ENCODE peak calls at places on chromosomes 1 and 21, in seven cellular contexts. C is K562, L is SK-N-SH, E is HCT116, M is H1, V is GM12878, T is HepG2. Y is an unnamed sample.

GRCh38 chr1:15916417-15916816 is 59.5 kb downstream of the ZBTB17 start:
- DNase-seq in E (no peak), C (no peak), M (no peak), L (no peak), T (no peak), V (no peak), Y (no peak)

GRCh38 chr1:61101461-61102440 is 19.4 kb downstream of the NFIA start:
- DNase-seq in M (no peak), T (no peak), E (no peak), L (no peak), V (no peak), C (no peak), Y (no peak)

GRCh38 chr1:39995973-39996393 is 41.0 kb downstream of the MFSD2A start:
- DNase-seq in E (no peak), C (no peak), T (no peak), M (no peak), L (no peak), V (peak), Y (no peak)

GRCh38 chr21:42777064-42777756 is 102.1 kb downstream of the WDR4 start:
- DNase-seq in L (no peak), C (no peak), T (no peak), V (peak), E (no peak), M (no peak), Y (no peak)

GRCh38 chr1:195744256-195744655 is 864.0 kb downstream of the KCNT2 start:
- DNase-seq in C (no peak), T (no peak), M (no peak), E (no peak), L (no peak), V (no peak), Y (no peak)

GRCh38 chr1:172252296-172252695 is 168.2 kb upstream of the C1orf105 start:
- DNase-seq in T (no peak), M (no peak), V (no peak), L (no peak), E (no peak), C (no peak), Y (no peak)

GRCh38 chr1:204725821-204726448 is 40.4 kb upstream of the LRRN2 start:
- DNase-seq in M (no peak), C (no peak), V (no peak), E (peak), L (no peak), T (peak), Y (no peak)

GRCh38 chr1:175808573-175808972 is 65.2 kb upstream of the TNR start:
- DNase-seq in M (no peak), L (no peak), E (no peak), V (no peak), C (no peak), T (no peak), Y (peak)

GRCh38 chr1:54474500-54475235 is 68.5 kb upstream of the SSBP3 start:
- DNase-seq in E (no peak), T (no peak), L (peak), C (peak), M (no peak), V (no peak), Y (no peak)

GRCh38 chr21:42833439-42833815 is 45.9 kb downstream of the WDR4 start:
- DNase-seq in T (peak), M (no peak), V (peak), E (peak), L (peak), C (peak), Y (peak)

GRCh38 chr1:183096889-183097288 is 73.7 kb downstream of the LAMC1 start:
- DNase-seq in T (no peak), M (no peak), E (no peak), V (no peak), C (no peak), L (no peak), Y (no peak)

GRCh38 chr1:229015791-229016190 is 255.1 kb upstream of the RAB4A start:
- DNase-seq in C (no peak), L (no peak), M (no peak), V (no peak), E (no peak), T (peak), Y (no peak)

GRCh38 chr1:111878649-111879048 is 110.8 kb downstream of the KCND3 start:
- DNase-seq in M (no peak), T (peak), V (peak), C (no peak), E (no peak), L (no peak), Y (no peak)

GRCh38 chr1:24558902-24559791 is 3.3 kb downstream of the NCMAP start:
- DNase-seq in M (no peak), T (peak), C (no peak), V (no peak), E (peak), L (peak), Y (peak)

GRCh38 chr1:113197662-113198330 is 124.8 kb downstream of the LRIG2 start:
- DNase-seq in T (no peak), L (no peak), M (no peak), C (no peak), E (no peak), V (no peak), Y (no peak)

GRCh38 chr1:110130113-110130591 is 17.9 kb downstream of the UBL4B start:
- DNase-seq in T (peak), L (no peak), E (no peak), V (no peak), C (peak), M (no peak), Y (no peak)

GRCh38 chr1:231971397-231972233 is 345.0 kb downstream of the DISC1 start:
- DNase-seq in T (no peak), V (no peak), M (no peak), E (no peak), L (peak), C (no peak), Y (no peak)

GRCh38 chr1:145962157-145963102 is 1.9 kb downstream of the ANKRD34A start:
- DNase-seq in M (no peak), T (no peak), C (peak), V (no peak), L (peak), E (no peak), Y (peak)

GRCh38 chr21:34129039-34129891 is 55.9 kb downstream of the MRPS6 start:
- DNase-seq in V (no peak), E (no peak), L (peak), C (peak), T (no peak), M (peak), Y (peak)

GRCh38 chr1:212608956-212609700 is 567 bp downstream of the ATF3 start:
- DNase-seq in V (no peak), L (peak), E (no peak), T (peak), C (peak), M (no peak), Y (peak)

GRCh38 chr1:187038789-187039188 is 210.0 kb downstream of the PLA2G4A start:
- DNase-seq in C (no peak), V (no peak), T (no peak), L (no peak), M (no peak), E (peak), Y (peak)

GRCh38 chr1:151617995-151618394 is 6.1 kb downstream of the SNX27 start:
- DNase-seq in C (no peak), T (no peak), M (no peak), L (no peak), V (no peak), E (no peak), Y (no peak)

GRCh38 chr1:211705439-211706205 is 30.2 kb upstream of the NEK2 start:
- DNase-seq in V (no peak), C (no peak), T (no peak), L (no peak), M (no peak), E (no peak), Y (peak)

GRCh38 chr1:59233444-59233843 is 63.5 kb upstream of the FGGY start:
- DNase-seq in E (no peak), M (no peak), C (no peak), L (no peak), T (no peak), V (no peak), Y (no peak)

GRCh38 chr1:182890927-182891610 is 51.9 kb downstream of the DHX9 start:
- DNase-seq in L (no peak), V (no peak), E (no peak), C (no peak), M (no peak), T (no peak), Y (no peak)

GRCh38 chr1:229675396-229675795 is 49.3 kb downstream of the URB2 start:
- DNase-seq in C (no peak), L (no peak), E (no peak), V (no peak), M (no peak), T (no peak), Y (no peak)

GRCh38 chr1:225657462-225657989 is 4.6 kb upstream of the ENAH start:
- DNase-seq in M (no peak), V (no peak), T (peak), C (no peak), L (no peak), E (no peak), Y (no peak)

GRCh38 chr1:61872206-61872605 is 129.9 kb downstream of the PATJ start:
- DNase-seq in T (no peak), M (no peak), L (no peak), C (no peak), E (no peak), V (no peak), Y (no peak)

GRCh38 chr1:174166530-174167328 is 7.4 kb downstream of the RABGAP1L start:
- DNase-seq in T (no peak), V (no peak), E (no peak), M (no peak), C (peak), L (no peak), Y (no peak)

GRCh38 chr1:6461538-6462411 is 4.2 kb downstream of the TNFRSF25 start:
- DNase-seq in L (no peak), M (no peak), V (no peak), E (no peak), T (no peak), C (no peak), Y (no peak)

GRCh38 chr1:18948048-18948912 is 8.2 kb downstream of the IFFO2 start:
- DNase-seq in M (no peak), L (no peak), V (no peak), T (no peak), C (no peak), E (no peak), Y (no peak)

GRCh38 chr1:14826172-14826636 is 227.7 kb downstream of the KAZN start:
- DNase-seq in C (no peak), T (no peak), E (no peak), V (no peak), M (no peak), L (peak), Y (no peak)

GRCh38 chr21:27104749-27105439 is 138.0 kb upstream of the ADAMTS5 start:
- DNase-seq in M (no peak), T (no peak), E (no peak), V (no peak), C (no peak), L (no peak), Y (no peak)

GRCh38 chr21:27112186-27112585 is 145.3 kb upstream of the ADAMTS5 start:
- DNase-seq in C (no peak), M (no peak), T (no peak), V (no peak), E (no peak), L (no peak), Y (no peak)

GRCh38 chr21:27110956-27111355 is 144.1 kb upstream of the ADAMTS5 start:
- DNase-seq in V (no peak), E (no peak), M (no peak), T (no peak), C (no peak), L (no peak), Y (no peak)

DNA sequence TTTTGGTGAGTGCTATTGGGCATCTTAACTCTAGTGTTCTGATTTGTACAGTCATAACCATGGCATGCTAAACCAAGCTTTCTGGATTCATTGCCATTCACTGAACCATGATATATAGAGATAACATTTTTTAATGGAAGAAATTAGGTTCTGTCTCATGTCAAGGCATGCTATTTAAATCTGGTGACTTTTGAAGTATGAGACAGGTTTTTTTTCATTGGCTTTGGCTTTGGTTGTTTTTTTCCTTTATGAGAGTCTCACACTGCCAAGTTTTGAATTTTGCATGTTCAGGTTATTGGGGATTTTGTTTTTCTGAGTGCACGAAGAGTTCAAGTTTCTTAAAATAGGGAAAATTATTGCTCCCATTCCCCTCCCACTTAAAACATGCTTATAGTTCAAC is 141.3 kb upstream of the ADAMTS5 start:
- DNase-seq in C (no peak), M (no peak), L (peak), E (no peak), T (no peak), V (no peak), Y (no peak)
- TF ChIP-seq JUND in C (no peak), M (no peak), L (peak), E (no peak), T (no peak), V (no peak), Y (no peak)

DNA sequence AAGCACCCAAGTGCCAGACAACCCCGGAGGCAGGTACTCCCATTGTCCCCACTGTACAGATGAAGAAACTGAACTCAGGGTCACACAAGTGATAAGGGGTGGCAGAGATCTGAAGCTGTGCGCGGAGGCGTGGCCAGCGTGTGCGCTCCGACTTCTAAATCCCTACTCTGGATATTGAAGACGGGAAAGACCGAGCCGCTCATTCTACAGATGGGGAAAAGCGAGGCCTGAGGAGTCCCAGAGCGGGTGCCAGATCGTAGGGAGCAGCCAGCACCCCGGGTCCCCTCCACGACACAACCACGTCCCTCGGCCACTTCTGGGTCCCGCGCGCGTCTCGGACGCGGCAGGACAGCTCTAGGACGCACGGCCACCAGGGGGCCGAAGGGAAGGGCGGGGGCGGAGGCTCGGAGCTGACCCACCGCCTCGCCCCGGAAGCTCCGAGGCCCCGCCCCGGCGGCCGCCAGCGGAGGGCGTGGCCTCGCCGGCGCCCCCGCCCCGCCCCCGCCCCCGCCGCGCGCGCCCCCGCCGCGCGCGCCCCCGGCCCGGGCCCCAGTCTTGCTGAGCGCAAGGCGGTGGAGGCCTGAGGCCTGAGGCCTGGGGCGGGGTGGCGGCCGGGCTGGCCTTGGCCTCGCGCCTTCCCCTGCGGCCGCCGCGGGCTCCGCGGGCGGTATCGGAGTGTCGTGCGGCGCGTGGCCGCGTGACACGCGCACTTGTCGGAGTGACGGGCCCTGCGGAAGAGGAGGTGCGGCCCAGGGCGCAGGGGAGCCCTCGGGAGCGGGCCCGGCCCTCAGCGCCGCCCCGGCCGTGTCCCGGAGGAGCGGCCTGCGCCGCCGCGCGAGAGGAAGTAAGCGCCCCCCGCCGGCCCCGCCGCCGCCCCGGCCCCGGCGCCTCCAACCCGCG is at the start of gene H6PD:
- DNase-seq in E (peak), M (no peak), L (peak), T (peak), V (no peak), C (peak), Y (peak)
- TF ChIP-seq JUND in E (no peak), M (no peak), L (no peak), T (no peak), V (no peak), C (peak), Y (no peak)

DNA sequence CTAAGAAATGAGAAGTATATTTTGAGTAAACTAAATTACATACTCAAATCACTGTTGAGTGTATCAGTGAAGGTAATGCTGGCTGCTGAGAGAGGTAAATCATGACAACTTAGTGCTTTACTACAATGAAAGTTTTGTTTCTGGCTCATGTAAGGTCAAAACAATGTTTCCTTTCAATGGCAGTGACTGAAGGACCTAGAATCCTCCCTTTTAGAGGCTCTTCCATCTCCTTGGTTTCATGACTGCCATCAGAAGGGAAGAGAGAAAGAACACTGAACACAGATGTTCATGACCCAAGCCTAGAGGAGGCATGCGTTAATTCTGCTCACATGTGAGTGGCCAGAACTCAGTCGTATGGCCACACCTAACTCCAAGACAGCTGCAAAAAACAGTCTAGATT is 130.6 kb downstream of the AKT3 start:
- DNase-seq in T (no peak), M (no peak), L (no peak), C (no peak), V (no peak), E (no peak), Y (no peak)
- TF ChIP-seq JUND in T (no peak), M (no peak), L (no peak), C (no peak), V (no peak), E (no peak), Y (no peak)

GRCh38 chr1:181116819-181117390 is 28.4 kb downstream of the IER5 start:
- DNase-seq in T (no peak), C (no peak), M (no peak), E (no peak), L (no peak), V (no peak), Y (no peak)

GRCh38 chr1:181121498-181121897 is 33.0 kb downstream of the IER5 start:
- DNase-seq in M (no peak), C (no peak), T (no peak), L (no peak), E (no peak), V (no peak), Y (no peak)

GRCh38 chr1:181117648-181118449 is 29.3 kb downstream of the IER5 start:
- DNase-seq in T (no peak), M (no peak), E (peak), V (no peak), L (peak), C (no peak), Y (peak)

GRCh38 chr1:181122227-181122626 is 33.7 kb downstream of the IER5 start:
- DNase-seq in L (no peak), C (no peak), T (no peak), E (no peak), M (no peak), V (no peak), Y (no peak)

DNA sequence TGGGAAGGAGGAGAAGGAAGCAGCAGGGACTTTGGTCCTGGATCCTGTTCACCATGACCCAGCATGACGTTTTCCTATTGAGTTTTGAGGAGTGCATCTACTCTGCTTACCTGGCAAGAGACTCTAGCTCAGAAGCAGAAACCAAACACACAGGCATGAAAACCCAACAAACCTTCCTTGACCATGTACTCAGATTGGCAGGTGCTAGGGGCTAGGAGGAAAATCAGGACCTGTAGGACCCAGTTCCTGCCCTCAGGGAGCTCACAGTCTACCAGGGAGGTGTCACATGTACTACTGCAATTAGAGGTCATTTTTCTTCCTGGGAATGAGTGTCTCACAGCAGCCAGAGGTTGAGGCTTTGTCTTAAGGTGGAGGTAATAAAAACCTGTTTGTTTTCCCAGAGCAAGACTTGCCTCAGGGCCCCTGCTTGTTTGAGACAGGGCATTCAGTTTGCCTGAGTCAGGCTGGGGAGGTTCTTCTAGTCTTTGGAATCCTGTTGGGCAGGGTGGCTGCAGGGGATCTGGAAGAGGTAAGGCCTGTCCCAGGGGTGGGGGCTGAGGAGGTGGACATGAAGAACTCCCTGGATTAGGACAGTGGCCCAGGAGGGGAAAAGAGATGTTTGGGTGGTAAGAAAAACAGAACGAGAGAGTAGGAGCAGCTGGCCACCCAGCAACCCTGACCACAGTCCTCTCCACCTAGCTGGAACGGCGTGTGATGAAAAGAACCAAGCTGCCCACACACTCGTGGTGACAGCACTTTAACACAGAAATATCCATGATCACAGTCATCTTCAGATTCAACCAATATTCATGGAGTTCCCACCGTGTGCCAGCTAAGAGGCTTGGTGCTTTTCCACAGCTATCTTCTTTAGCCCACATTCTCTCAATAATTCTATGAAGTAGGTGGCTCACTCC is 30.8 kb downstream of the IER5 start:
- DNase-seq in E (peak), L (no peak), C (no peak), V (no peak), M (no peak), T (no peak), Y (peak)
- TF ChIP-seq JUND in E (no peak), L (no peak), C (no peak), V (no peak), M (no peak), T (no peak), Y (no peak)

GRCh38 chr1:197778326-197778922 is 3.1 kb upstream of the DENND1B start:
- DNase-seq in V (no peak), T (no peak), E (no peak), C (no peak), L (no peak), M (no peak), Y (no peak)
- TF ChIP-seq JUND in V (no peak), T (no peak), E (no peak), C (no peak), L (no peak), M (no peak), Y (no peak)

Y was measured in T47D.